ENCODE peak calls at places on chromosome 2, in nine cellular contexts. One of them, this sample, is unnamed.

GRCh38 chr2:135916232-135916631 is 40.0 kb upstream of the MCM6 start:
- DNase-seq in AG09319: peak
- DNase-seq in Right ventricle myocardium superior: no peak
- DNase-seq in foreskin melanocyte: peak
- DNase-seq in SK-MEL-5: peak
- DNase-seq in astrocyte: peak
- DNase-seq in neural progenitor cell: peak
- DNase-seq in DMS79 treated with DMSO at 0.1 percent for 48 hours: peak
- DNase-seq in dorsolateral prefrontal cortex: no peak
- DNase-seq in this sample: peak

GRCh38 chr2:203155406-203155805 is 83.4 kb upstream of the CYP20A1 start:
- DNase-seq in AG09319: no peak
- DNase-seq in Right ventricle myocardium superior: no peak
- DNase-seq in foreskin melanocyte: no peak
- DNase-seq in SK-MEL-5: no peak
- DNase-seq in astrocyte: no peak
- DNase-seq in neural progenitor cell: no peak
- DNase-seq in DMS79 treated with DMSO at 0.1 percent for 48 hours: no peak
- DNase-seq in dorsolateral prefrontal cortex: no peak
- DNase-seq in this sample: no peak

GRCh38 chr2:219404291-219404910 is 13.8 kb upstream of the DES start:
- DNase-seq in AG09319: no peak
- DNase-seq in Right ventricle myocardium superior: no peak
- DNase-seq in foreskin melanocyte: no peak
- DNase-seq in SK-MEL-5: no peak
- DNase-seq in astrocyte: no peak
- DNase-seq in neural progenitor cell: no peak
- DNase-seq in DMS79 treated with DMSO at 0.1 percent for 48 hours: no peak
- DNase-seq in dorsolateral prefrontal cortex: no peak
- DNase-seq in this sample: no peak

GRCh38 chr2:236505071-236505470 is 64.6 kb upstream of the ACKR3 start:
- DNase-seq in AG09319: no peak
- DNase-seq in Right ventricle myocardium superior: no peak
- DNase-seq in foreskin melanocyte: no peak
- DNase-seq in SK-MEL-5: no peak
- DNase-seq in astrocyte: no peak
- DNase-seq in neural progenitor cell: no peak
- DNase-seq in DMS79 treated with DMSO at 0.1 percent for 48 hours: no peak
- DNase-seq in dorsolateral prefrontal cortex: no peak
- DNase-seq in this sample: no peak

GRCh38 chr2:102013200-102014040 is 21.7 kb downstream of the IL1R2 start:
- DNase-seq in AG09319: no peak
- DNase-seq in Right ventricle myocardium superior: no peak
- DNase-seq in foreskin melanocyte: peak
- DNase-seq in SK-MEL-5: no peak
- DNase-seq in astrocyte: no peak
- DNase-seq in neural progenitor cell: no peak
- DNase-seq in DMS79 treated with DMSO at 0.1 percent for 48 hours: no peak
- DNase-seq in dorsolateral prefrontal cortex: no peak
- DNase-seq in this sample: no peak

GRCh38 chr2:197075754-197076337 is 149.3 kb upstream of the PGAP1 start:
- DNase-seq in AG09319: no peak
- DNase-seq in Right ventricle myocardium superior: no peak
- DNase-seq in foreskin melanocyte: peak
- DNase-seq in SK-MEL-5: peak
- DNase-seq in astrocyte: no peak
- DNase-seq in neural progenitor cell: peak
- DNase-seq in DMS79 treated with DMSO at 0.1 percent for 48 hours: no peak
- DNase-seq in dorsolateral prefrontal cortex: no peak
- DNase-seq in this sample: no peak

GRCh38 chr2:63699549-63699839 is 110.7 kb downstream of the MDH1 start:
- DNase-seq in AG09319: no peak
- DNase-seq in Right ventricle myocardium superior: no peak
- DNase-seq in foreskin melanocyte: no peak
- DNase-seq in SK-MEL-5: no peak
- DNase-seq in astrocyte: peak
- DNase-seq in neural progenitor cell: no peak
- DNase-seq in DMS79 treated with DMSO at 0.1 percent for 48 hours: no peak
- DNase-seq in dorsolateral prefrontal cortex: no peak
- DNase-seq in this sample: no peak

GRCh38 chr2:9974344-9974743 is 22.9 kb downstream of the GRHL1 start:
- DNase-seq in AG09319: no peak
- DNase-seq in Right ventricle myocardium superior: no peak
- DNase-seq in foreskin melanocyte: no peak
- DNase-seq in SK-MEL-5: no peak
- DNase-seq in astrocyte: no peak
- DNase-seq in neural progenitor cell: no peak
- DNase-seq in DMS79 treated with DMSO at 0.1 percent for 48 hours: no peak
- DNase-seq in dorsolateral prefrontal cortex: no peak
- DNase-seq in this sample: no peak

GRCh38 chr2:51084750-51085149 is 52.8 kb upstream of the NRXN1 start:
- DNase-seq in AG09319: no peak
- DNase-seq in Right ventricle myocardium superior: no peak
- DNase-seq in foreskin melanocyte: no peak
- DNase-seq in SK-MEL-5: no peak
- DNase-seq in astrocyte: no peak
- DNase-seq in neural progenitor cell: peak
- DNase-seq in DMS79 treated with DMSO at 0.1 percent for 48 hours: no peak
- DNase-seq in dorsolateral prefrontal cortex: no peak
- DNase-seq in this sample: no peak

GRCh38 chr2:227703961-227704360 is 13.9 kb downstream of the SLC19A3 start:
- DNase-seq in AG09319: no peak
- DNase-seq in Right ventricle myocardium superior: no peak
- DNase-seq in foreskin melanocyte: no peak
- DNase-seq in SK-MEL-5: no peak
- DNase-seq in astrocyte: peak
- DNase-seq in neural progenitor cell: no peak
- DNase-seq in DMS79 treated with DMSO at 0.1 percent for 48 hours: peak
- DNase-seq in dorsolateral prefrontal cortex: no peak
- DNase-seq in this sample: no peak

GRCh38 chr2:19863303-19864041 is 38.3 kb downstream of the TTC32 start:
- DNase-seq in AG09319: no peak
- DNase-seq in Right ventricle myocardium superior: peak
- DNase-seq in foreskin melanocyte: peak
- DNase-seq in SK-MEL-5: peak
- DNase-seq in astrocyte: peak
- DNase-seq in neural progenitor cell: peak
- DNase-seq in DMS79 treated with DMSO at 0.1 percent for 48 hours: no peak
- DNase-seq in dorsolateral prefrontal cortex: peak
- DNase-seq in this sample: peak

GRCh38 chr2:205769879-205770278 is 87.6 kb downstream of the NRP2 start:
- DNase-seq in AG09319: no peak
- DNase-seq in Right ventricle myocardium superior: no peak
- DNase-seq in foreskin melanocyte: no peak
- DNase-seq in SK-MEL-5: no peak
- DNase-seq in astrocyte: peak
- DNase-seq in neural progenitor cell: no peak
- DNase-seq in DMS79 treated with DMSO at 0.1 percent for 48 hours: peak
- DNase-seq in dorsolateral prefrontal cortex: no peak
- DNase-seq in this sample: no peak

GRCh38 chr2:1887915-1888314 is 143.6 kb upstream of the PXDN start:
- DNase-seq in AG09319: no peak
- DNase-seq in Right ventricle myocardium superior: no peak
- DNase-seq in foreskin melanocyte: no peak
- DNase-seq in SK-MEL-5: peak
- DNase-seq in astrocyte: no peak
- DNase-seq in neural progenitor cell: peak
- DNase-seq in DMS79 treated with DMSO at 0.1 percent for 48 hours: no peak
- DNase-seq in dorsolateral prefrontal cortex: no peak
- DNase-seq in this sample: peak

GRCh38 chr2:1550658-1551316 is 137.5 kb downstream of the TPO start:
- DNase-seq in AG09319: no peak
- DNase-seq in Right ventricle myocardium superior: peak
- DNase-seq in foreskin melanocyte: no peak
- DNase-seq in SK-MEL-5: peak
- DNase-seq in astrocyte: no peak
- DNase-seq in neural progenitor cell: peak
- DNase-seq in DMS79 treated with DMSO at 0.1 percent for 48 hours: peak
- DNase-seq in dorsolateral prefrontal cortex: peak
- DNase-seq in this sample: peak

GRCh38 chr2:136363921-136364320 is 246.0 kb upstream of the CXCR4 start:
- DNase-seq in AG09319: no peak
- DNase-seq in Right ventricle myocardium superior: no peak
- DNase-seq in foreskin melanocyte: no peak
- DNase-seq in SK-MEL-5: no peak
- DNase-seq in astrocyte: peak
- DNase-seq in neural progenitor cell: no peak
- DNase-seq in DMS79 treated with DMSO at 0.1 percent for 48 hours: peak
- DNase-seq in dorsolateral prefrontal cortex: no peak
- DNase-seq in this sample: no peak

GRCh38 chr2:80351229-80351628 is 46.7 kb upstream of the LRRTM1 start:
- DNase-seq in AG09319: no peak
- DNase-seq in Right ventricle myocardium superior: no peak
- DNase-seq in foreskin melanocyte: no peak
- DNase-seq in SK-MEL-5: no peak
- DNase-seq in astrocyte: peak
- DNase-seq in neural progenitor cell: no peak
- DNase-seq in DMS79 treated with DMSO at 0.1 percent for 48 hours: no peak
- DNase-seq in dorsolateral prefrontal cortex: no peak
- DNase-seq in this sample: no peak

GRCh38 chr2:17800693-17801458 is 15.4 kb upstream of the MSGN1 start:
- DNase-seq in AG09319: no peak
- DNase-seq in Right ventricle myocardium superior: no peak
- DNase-seq in foreskin melanocyte: peak
- DNase-seq in SK-MEL-5: no peak
- DNase-seq in astrocyte: no peak
- DNase-seq in neural progenitor cell: no peak
- DNase-seq in DMS79 treated with DMSO at 0.1 percent for 48 hours: peak
- DNase-seq in dorsolateral prefrontal cortex: no peak
- DNase-seq in this sample: no peak

GRCh38 chr2:170005702-170006101 is 172.2 kb upstream of the MYO3B start:
- DNase-seq in AG09319: no peak
- DNase-seq in Right ventricle myocardium superior: no peak
- DNase-seq in foreskin melanocyte: no peak
- DNase-seq in SK-MEL-5: peak
- DNase-seq in astrocyte: no peak
- DNase-seq in neural progenitor cell: peak
- DNase-seq in DMS79 treated with DMSO at 0.1 percent for 48 hours: no peak
- DNase-seq in dorsolateral prefrontal cortex: no peak
- DNase-seq in this sample: no peak

GRCh38 chr2:10240161-10240681 is 62.5 kb upstream of the HPCAL1 start:
- DNase-seq in AG09319: no peak
- DNase-seq in Right ventricle myocardium superior: peak
- DNase-seq in foreskin melanocyte: no peak
- DNase-seq in SK-MEL-5: no peak
- DNase-seq in astrocyte: no peak
- DNase-seq in neural progenitor cell: no peak
- DNase-seq in DMS79 treated with DMSO at 0.1 percent for 48 hours: no peak
- DNase-seq in dorsolateral prefrontal cortex: no peak
- DNase-seq in this sample: no peak

GRCh38 chr2:55843096-55843991 is 80.2 kb downstream of the EFEMP1 start:
- DNase-seq in AG09319: peak
- DNase-seq in Right ventricle myocardium superior: no peak
- DNase-seq in foreskin melanocyte: no peak
- DNase-seq in SK-MEL-5: no peak
- DNase-seq in astrocyte: peak
- DNase-seq in neural progenitor cell: no peak
- DNase-seq in DMS79 treated with DMSO at 0.1 percent for 48 hours: no peak
- DNase-seq in dorsolateral prefrontal cortex: no peak
- DNase-seq in this sample: no peak

GRCh38 chr2:132489150-132489549 is 72.5 kb downstream of the GPR39 start:
- DNase-seq in AG09319: no peak
- DNase-seq in Right ventricle myocardium superior: peak
- DNase-seq in foreskin melanocyte: no peak
- DNase-seq in SK-MEL-5: no peak
- DNase-seq in astrocyte: no peak
- DNase-seq in neural progenitor cell: peak
- DNase-seq in DMS79 treated with DMSO at 0.1 percent for 48 hours: no peak
- DNase-seq in dorsolateral prefrontal cortex: no peak
- DNase-seq in this sample: peak

GRCh38 chr2:127176371-127177311 is 43.5 kb downstream of the CYP27C1 start:
- DNase-seq in AG09319: no peak
- DNase-seq in Right ventricle myocardium superior: peak
- DNase-seq in foreskin melanocyte: peak
- DNase-seq in SK-MEL-5: no peak
- DNase-seq in astrocyte: no peak
- DNase-seq in neural progenitor cell: peak
- DNase-seq in DMS79 treated with DMSO at 0.1 percent for 48 hours: no peak
- DNase-seq in dorsolateral prefrontal cortex: peak
- DNase-seq in this sample: no peak

GRCh38 chr2:132465917-132466316 is 49.3 kb downstream of the GPR39 start:
- DNase-seq in AG09319: no peak
- DNase-seq in Right ventricle myocardium superior: no peak
- DNase-seq in foreskin melanocyte: no peak
- DNase-seq in SK-MEL-5: no peak
- DNase-seq in astrocyte: peak
- DNase-seq in neural progenitor cell: no peak
- DNase-seq in DMS79 treated with DMSO at 0.1 percent for 48 hours: no peak
- DNase-seq in dorsolateral prefrontal cortex: no peak
- DNase-seq in this sample: no peak

GRCh38 chr2:126802316-126802715 is 96.4 kb upstream of the TEX51 start:
- DNase-seq in AG09319: no peak
- DNase-seq in Right ventricle myocardium superior: no peak
- DNase-seq in foreskin melanocyte: no peak
- DNase-seq in SK-MEL-5: no peak
- DNase-seq in astrocyte: no peak
- DNase-seq in neural progenitor cell: no peak
- DNase-seq in DMS79 treated with DMSO at 0.1 percent for 48 hours: no peak
- DNase-seq in dorsolateral prefrontal cortex: no peak
- DNase-seq in this sample: no peak

GRCh38 chr2:10476723-10477442 is 28.8 kb upstream of the ODC1 start:
- DNase-seq in AG09319: no peak
- DNase-seq in Right ventricle myocardium superior: no peak
- DNase-seq in foreskin melanocyte: no peak
- DNase-seq in SK-MEL-5: no peak
- DNase-seq in astrocyte: no peak
- DNase-seq in neural progenitor cell: no peak
- DNase-seq in DMS79 treated with DMSO at 0.1 percent for 48 hours: no peak
- DNase-seq in dorsolateral prefrontal cortex: no peak
- DNase-seq in this sample: no peak

GRCh38 chr2:47225061-47225783 is 70.1 kb upstream of the STPG4 start:
- DNase-seq in AG09319: peak
- DNase-seq in Right ventricle myocardium superior: peak
- DNase-seq in foreskin melanocyte: peak
- DNase-seq in SK-MEL-5: no peak
- DNase-seq in astrocyte: peak
- DNase-seq in neural progenitor cell: no peak
- DNase-seq in DMS79 treated with DMSO at 0.1 percent for 48 hours: peak
- DNase-seq in dorsolateral prefrontal cortex: no peak
- DNase-seq in this sample: no peak

GRCh38 chr2:220779918-220780317 is 792.2 kb downstream of the EPHA4 start:
- DNase-seq in AG09319: peak
- DNase-seq in Right ventricle myocardium superior: no peak
- DNase-seq in foreskin melanocyte: peak
- DNase-seq in SK-MEL-5: peak
- DNase-seq in astrocyte: peak
- DNase-seq in neural progenitor cell: no peak
- DNase-seq in DMS79 treated with DMSO at 0.1 percent for 48 hours: no peak
- DNase-seq in dorsolateral prefrontal cortex: no peak
- DNase-seq in this sample: peak

GRCh38 chr2:128611421-128612320 is 293.0 kb upstream of the HS6ST1 start:
- DNase-seq in AG09319: no peak
- DNase-seq in Right ventricle myocardium superior: peak
- DNase-seq in foreskin melanocyte: no peak
- DNase-seq in SK-MEL-5: no peak
- DNase-seq in astrocyte: no peak
- DNase-seq in neural progenitor cell: no peak
- DNase-seq in DMS79 treated with DMSO at 0.1 percent for 48 hours: no peak
- DNase-seq in dorsolateral prefrontal cortex: peak
- DNase-seq in this sample: no peak

GRCh38 chr2:9763356-9764152 is 79.7 kb upstream of the TAF1B start:
- DNase-seq in AG09319: no peak
- DNase-seq in Right ventricle myocardium superior: no peak
- DNase-seq in foreskin melanocyte: no peak
- DNase-seq in SK-MEL-5: no peak
- DNase-seq in astrocyte: peak
- DNase-seq in neural progenitor cell: no peak
- DNase-seq in DMS79 treated with DMSO at 0.1 percent for 48 hours: peak
- DNase-seq in dorsolateral prefrontal cortex: no peak
- DNase-seq in this sample: no peak

GRCh38 chr2:88764850-88765153 is 73.3 kb downstream of the RPIA start:
- DNase-seq in AG09319: no peak
- DNase-seq in Right ventricle myocardium superior: no peak
- DNase-seq in foreskin melanocyte: no peak
- DNase-seq in SK-MEL-5: no peak
- DNase-seq in astrocyte: no peak
- DNase-seq in neural progenitor cell: no peak
- DNase-seq in DMS79 treated with DMSO at 0.1 percent for 48 hours: no peak
- DNase-seq in dorsolateral prefrontal cortex: no peak
- DNase-seq in this sample: no peak

GRCh38 chr2:218418321-218418716 is 604 bp upstream of the VIL1 start:
- DNase-seq in AG09319: no peak
- DNase-seq in Right ventricle myocardium superior: no peak
- DNase-seq in foreskin melanocyte: no peak
- DNase-seq in SK-MEL-5: no peak
- DNase-seq in astrocyte: no peak
- DNase-seq in neural progenitor cell: no peak
- DNase-seq in DMS79 treated with DMSO at 0.1 percent for 48 hours: no peak
- DNase-seq in dorsolateral prefrontal cortex: no peak
- DNase-seq in this sample: no peak

This sample was measured in COLO829.